ENCODE peak calls at places on chromosomes 4 and X, in eight cellular contexts. Z is endothelial cell of umbilical vein, S is cardiac muscle cell, O is astrocyte of the spinal cord, F is IMR-90, U is tibial nerve, T is A549, X is fibroblast of pulmonary artery. W is an unnamed sample.

GRCh38 chr4:7278071-7278765 is 85.9 kb downstream of the SORCS2 start:
- DNase-seq in Z (no peak), S (no peak), O (no peak), F (no peak), U (no peak), T (no peak), X (no peak), W (no peak)

GRCh38 chr4:19304028-19304427 is 947.7 kb upstream of the SLIT2 start:
- DNase-seq in Z (no peak), S (no peak), O (no peak), F (peak; percentile 57), U (no peak), T (no peak), X (peak; percentile 5), W (peak; percentile 23)

GRCh38 chr4:107197121-107197520 is 161.0 kb upstream of the DKK2 start:
- DNase-seq in Z (no peak), S (no peak), O (no peak), F (no peak), U (no peak), T (no peak), X (no peak), W (no peak)

GRCh38 chr4:124018383-124019317 is 622.1 kb downstream of the SPRY1 start:
- DNase-seq in Z (peak; percentile 43), S (peak; percentile 94), O (peak; percentile 25), F (peak; percentile 37), U (peak; percentile 21), T (no peak), X (peak; percentile 92), W (peak; percentile 73)

GRCh38 chr4:60656171-60656570 is 544.0 kb upstream of the ADGRL3 start:
- DNase-seq in Z (no peak), S (no peak), O (peak; percentile 21), F (peak; percentile 13), U (no peak), T (no peak), X (no peak), W (peak; percentile 17)

GRCh38 chr4:173151496-173151895 is 17.1 kb upstream of the GALNT7 start:
- DNase-seq in Z (no peak), S (no peak), O (no peak), F (no peak), U (no peak), T (no peak), X (no peak), W (no peak)

GRCh38 chr4:165052627-165053026 is 1.0 kb upstream of the TRIM75 start:
- DNase-seq in Z (no peak), S (no peak), O (no peak), F (no peak), U (no peak), T (no peak), X (no peak), W (no peak)

GRCh38 chr4:100504086-100504874 is 13.5 kb downstream of the EMCN start:
- DNase-seq in Z (no peak), S (no peak), O (peak; percentile 5), F (no peak), U (no peak), T (no peak), X (no peak), W (peak; percentile 10)

GRCh38 chr4:77073106-77073858 is 2.5 kb downstream of the CCNI start:
- DNase-seq in Z (peak; percentile 59), S (peak; percentile 59), O (peak; percentile 41), F (peak; percentile 56), U (no peak), T (no peak), X (peak; percentile 63), W (peak; percentile 61)

GRCh38 chr4:156547439-156547838 is 424.2 kb downstream of the PDGFC start:
- DNase-seq in Z (peak; percentile 68), S (peak; percentile 87), O (peak; percentile 96), F (peak; percentile 97), U (no peak), T (no peak), X (peak; percentile 87), W (peak; percentile 93)

GRCh38 chr4:71184195-71184781 is 154.5 kb upstream of the SLC4A4 start:
- DNase-seq in Z (peak; percentile 37), S (peak; percentile 70), O (peak; percentile 65), F (peak; percentile 75), U (no peak), T (peak; percentile 35), X (peak; percentile 68), W (peak; percentile 62)

GRCh38 chr4:114613579-114613978 is 15.0 kb downstream of the UGT8 start:
- DNase-seq in Z (no peak), S (no peak), O (no peak), F (no peak), U (no peak), T (no peak), X (no peak), W (no peak)

GRCh38 chr4:105619193-105619931 is 66.9 kb downstream of the ARHGEF38 start:
- DNase-seq in Z (peak; percentile 70), S (peak; percentile 39), O (peak; percentile 61), F (no peak), U (peak; percentile 29), T (no peak), X (peak; percentile 51), W (no peak)

GRCh38 chr4:3470244-3471097 is 7.4 kb downstream of the DOK7 start:
- DNase-seq in Z (peak; percentile 21), S (peak; percentile 34), O (peak; percentile 13), F (peak; percentile 60), U (no peak), T (no peak), X (peak; percentile 23), W (peak; percentile 37)

GRCh38 chr4:127632420-127633403 is at the start of gene INTU:
- DNase-seq in Z (peak; percentile 97), S (peak; percentile 98), O (peak; percentile 97), F (peak; percentile 97), U (peak; percentile 88), T (peak; percentile 87), X (peak; percentile 97), W (peak; percentile 99)

DNA sequence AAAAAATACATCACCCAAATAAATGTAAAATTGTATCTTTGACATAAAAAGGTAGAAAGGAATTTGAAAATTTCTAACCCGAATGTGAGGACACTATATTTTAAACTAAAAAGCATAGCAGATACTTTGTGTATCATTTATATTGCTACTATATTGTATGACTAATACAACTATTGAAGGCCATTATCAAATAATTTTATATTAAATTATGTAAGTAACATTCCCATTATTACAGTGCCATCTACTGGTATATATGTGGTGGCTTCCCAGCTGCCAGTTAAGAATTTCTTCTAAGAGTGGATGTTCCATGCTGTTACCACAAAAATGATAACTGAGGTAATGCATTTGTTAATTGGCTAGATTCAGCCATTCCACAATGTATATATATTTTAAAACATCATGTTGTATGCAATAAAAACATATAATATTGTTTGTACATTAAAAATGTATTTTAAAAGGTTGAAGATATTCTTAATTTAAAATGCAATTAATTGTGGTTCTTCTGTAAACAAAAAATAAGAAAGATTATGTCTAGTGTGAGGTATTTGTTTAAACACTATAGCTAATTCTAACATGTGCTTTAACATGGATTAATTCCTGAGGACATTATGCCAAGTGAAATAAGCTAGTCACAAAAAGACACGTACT is 65.3 kb downstream of the EGF start:
- DNase-seq in Z (peak; percentile 51), S (peak; percentile 66), O (peak; percentile 65), F (peak; percentile 60), U (no peak), T (peak; percentile 10), X (peak; percentile 68), W (peak; percentile 74)
- H3K4me3 ChIP-seq in Z (no peak overlapping the region), S (no peak overlapping the region), O (no peak overlapping the region), F (no peak overlapping the region), U (no peak overlapping the region), T (no peak overlapping the region), X (no peak overlapping the region), W (no peak overlapping the region)

GRCh38 chrX:48852857-48853256 is 17.4 kb upstream of the PCSK1N start:
- DNase-seq in Z (no peak), S (no peak), O (no peak), F (no peak), U (no peak), T (no peak), X (no peak), W (no peak)

DNA sequence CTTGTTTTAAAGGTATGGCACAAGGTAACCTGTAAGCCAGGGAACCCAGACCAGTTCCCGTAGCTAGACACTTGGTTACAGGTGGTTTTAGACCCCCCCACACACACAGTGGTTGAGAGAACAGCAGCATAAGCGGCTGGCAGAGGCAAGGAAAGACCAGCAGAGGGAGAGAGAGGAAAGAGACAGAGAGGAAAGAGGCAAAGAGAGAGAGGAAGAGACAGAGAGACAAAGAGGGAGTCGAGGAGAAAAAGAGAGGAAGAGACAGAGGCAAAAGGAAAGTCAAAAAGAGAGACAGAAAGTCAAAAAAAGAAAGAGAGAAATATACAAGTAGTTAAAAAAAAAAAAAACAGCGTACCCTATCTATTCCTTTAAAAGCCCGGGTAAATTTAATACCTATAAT is 19.5 kb upstream of the PCSK1N start:
- DNase-seq in Z (no peak), S (peak; percentile 11), O (no peak), F (no peak), U (no peak), T (no peak), X (peak; percentile 3), W (peak; percentile 44)
- TF ChIP-seq CTCF in Z (no peak), S (peak; percentile 40), O (peak; percentile 40), F (no peak), U (no peak), T (peak; percentile 34), X (peak; percentile 29), W (peak; percentile 67)

DNA sequence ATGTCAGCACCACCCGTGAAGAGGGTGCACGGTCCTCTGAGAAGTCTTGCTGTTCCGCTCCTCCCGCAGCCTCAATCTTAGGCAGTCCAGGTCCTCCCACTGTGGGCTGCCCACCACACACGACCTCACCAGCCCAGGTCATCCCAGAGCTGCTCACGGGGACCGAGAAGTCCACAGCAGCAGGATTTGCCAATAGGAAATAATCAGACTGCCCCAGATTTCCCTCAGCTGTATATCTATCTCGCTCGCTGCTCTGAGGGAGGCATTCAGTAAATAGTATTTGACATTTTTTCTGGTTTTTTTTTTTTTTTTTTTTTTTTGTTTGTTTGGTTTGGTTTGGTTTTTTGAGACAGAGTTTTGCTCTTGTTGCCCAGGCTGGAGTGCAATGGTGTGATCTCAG is 83.8 kb downstream of the STOX2 start:
- DNase-seq in Z (no peak), S (no peak), O (no peak), F (no peak), U (no peak), T (no peak), X (no peak), W (no peak)
- H3K4me3 ChIP-seq in Z (no peak overlapping the region), S (no peak overlapping the region), O (no peak overlapping the region), F (peak overlapping the region; percentile 4), U (no peak overlapping the region), T (peak overlapping the region; percentile 47), X (no peak overlapping the region), W (no peak overlapping the region)

GRCh38 chrX:76555816-76556215 is 128.3 kb downstream of the MAGEE1 start:
- DNase-seq in Z (peak; percentile 19), S (peak; percentile 20), O (peak; percentile 9), F (peak; percentile 22), U (no peak), T (peak; percentile 2), X (peak; percentile 46), W (peak; percentile 48)
- TF ChIP-seq CTCF in Z (peak; percentile 8), S (no peak), O (peak; percentile 13), F (peak; percentile 7), U (no peak), T (peak; percentile 33), X (peak; percentile 15), W (peak; percentile 28)